ENCODE peak calls at places on chromosomes 6 and 20, in seven cellular contexts. I, X, D, U, S, G and Z are unnamed samples.

GRCh38 chr6:13695217-13695616 is 16.4 kb downstream of the RANBP9 start:
- DNase-seq in I (no peak), X (no peak), D (no peak), U (no peak), S (no peak), G (no peak), Z (no peak)

GRCh38 chr6:38141045-38141444 is 321.5 kb downstream of the ZFAND3 start:
- DNase-seq in I (no peak), X (no peak), D (no peak), U (no peak), S (no peak), G (no peak), Z (no peak)

GRCh38 chr20:37390891-37391525 is 45.1 kb downstream of the SRC start:
- DNase-seq in I (no peak), X (no peak), D (no peak), U (no peak), S (no peak), G (no peak), Z (no peak)

GRCh38 chr20:4944518-4944917 is 56.8 kb downstream of the SLC23A2 start:
- DNase-seq in I (no peak), X (no peak), D (peak), U (no peak), S (no peak), G (no peak), Z (no peak)

GRCh38 chr20:36775196-36775595 is 1.6 kb upstream of the DSN1 start:
- DNase-seq in I (no peak), X (no peak), D (no peak), U (no peak), S (no peak), G (no peak), Z (no peak)

GRCh38 chr20:24694727-24695528 is 225.5 kb downstream of the SYNDIG1 start:
- DNase-seq in I (no peak), X (no peak), D (no peak), U (no peak), S (no peak), G (peak), Z (no peak)

GRCh38 chr6:146914563-146915483 is 289.4 kb upstream of the STXBP5 start:
- DNase-seq in I (no peak), X (no peak), D (peak), U (peak), S (peak), G (peak), Z (no peak)

GRCh38 chr6:151059612-151060095 is 180.1 kb upstream of the AKAP12 start:
- DNase-seq in I (no peak), X (no peak), D (no peak), U (no peak), S (no peak), G (no peak), Z (no peak)

GRCh38 chr6:149472241-149472640 is 12.6 kb downstream of the ZC3H12D start:
- DNase-seq in I (no peak), X (no peak), D (no peak), U (no peak), S (no peak), G (no peak), Z (no peak)

GRCh38 chr6:75154973-75155372 is 50.9 kb downstream of the COL12A1 start:
- DNase-seq in I (no peak), X (no peak), D (no peak), U (no peak), S (no peak), G (no peak), Z (no peak)

GRCh38 chr20:50977066-50978045 is 18.7 kb downstream of the MOCS3 start:
- DNase-seq in I (no peak), X (no peak), D (no peak), U (peak), S (no peak), G (no peak), Z (no peak)

GRCh38 chr6:69848552-69848951 is 17.8 kb upstream of the COL19A1 start:
- DNase-seq in I (no peak), X (no peak), D (no peak), U (no peak), S (no peak), G (no peak), Z (no peak)

GRCh38 chr20:57801581-57801980 is 91.8 kb upstream of the PMEPA1 start:
- DNase-seq in I (no peak), X (no peak), D (no peak), U (no peak), S (no peak), G (no peak), Z (no peak)

GRCh38 chr6:132491303-132491702 is 21.6 kb downstream of the STX7 start:
- DNase-seq in I (no peak), X (no peak), D (peak), U (no peak), S (no peak), G (peak), Z (no peak)

GRCh38 chr20:38973546-38974120 is 11.5 kb downstream of the DHX35 start:
- DNase-seq in I (no peak), X (no peak), D (peak), U (no peak), S (no peak), G (peak), Z (no peak)

GRCh38 chr6:124613050-124613449 is 349.2 kb upstream of the RNF217 start:
- DNase-seq in I (no peak), X (no peak), D (no peak), U (no peak), S (no peak), G (no peak), Z (no peak)

GRCh38 chr6:94463306-94463705 is 1043.9 kb upstream of the EPHA7 start:
- DNase-seq in I (no peak), X (no peak), D (no peak), U (no peak), S (no peak), G (no peak), Z (no peak)

GRCh38 chr6:89611666-89612065 is 26.9 kb downstream of the LYRM2 start:
- DNase-seq in I (no peak), X (no peak), D (no peak), U (no peak), S (no peak), G (no peak), Z (no peak)

GRCh38 chr6:109417646-109418045 is 22.8 kb downstream of the PPIL6 start:
- DNase-seq in I (no peak), X (no peak), D (no peak), U (no peak), S (no peak), G (no peak), Z (no peak)

GRCh38 chr6:44006123-44006871 is 121.0 kb downstream of the MRPL14 start:
- DNase-seq in I (no peak), X (no peak), D (no peak), U (no peak), S (no peak), G (no peak), Z (no peak)

GRCh38 chr6:142561511-142562265 is 259.9 kb downstream of the ADGRG6 start:
- DNase-seq in I (no peak), X (no peak), D (no peak), U (no peak), S (no peak), G (no peak), Z (no peak)

GRCh38 chr6:1695546-1696494 is 86.1 kb downstream of the FOXC1 start:
- DNase-seq in I (no peak), X (no peak), D (no peak), U (peak), S (no peak), G (no peak), Z (no peak)

GRCh38 chr6:87837876-87838275 is 135.8 kb upstream of the AKIRIN2 start:
- DNase-seq in I (no peak), X (no peak), D (peak), U (no peak), S (no peak), G (no peak), Z (no peak)

GRCh38 chr6:148968636-148969270 is 221.9 kb downstream of the UST start:
- DNase-seq in I (no peak), X (no peak), D (no peak), U (no peak), S (no peak), G (no peak), Z (no peak)